ENCODE peak calls at places on chromosomes 5 and 9, in nine cellular contexts. U is stomach, P is A549, W is right lobe of liver, G is thyroid gland, B is ovary, M is upper lobe of left lung, S is IMR-90, L is heart left ventricle. E is an unnamed sample.

GRCh38 chr5:4905674-4906528 is 234.2 kb upstream of the ADAMTS16 start:
- DNase-seq in U (no peak), P (no peak), W (no peak), G (peak; percentile 5), B (peak; percentile 88), M (no peak), S (no peak), L (no peak), E (peak; percentile 36)

GRCh38 chr5:73448072-73448432 is 525 bp downstream of the FOXD1 start:
- DNase-seq in U (no peak), P (no peak), W (no peak), G (no peak), B (peak; percentile 42), M (no peak), S (no peak), L (peak; percentile 61), E (no peak)

GRCh38 chr5:143812085-143812705 is at the start of gene HMHB1:
- DNase-seq in U (no peak), P (no peak), W (no peak), G (no peak), B (no peak), M (no peak), S (no peak), L (no peak), E (no peak)

GRCh38 chr5:76999451-76999850 is 30.8 kb upstream of the AGGF1 start:
- DNase-seq in U (no peak), P (no peak), W (no peak), G (no peak), B (no peak), M (peak; percentile 21), S (peak; percentile 76), L (no peak), E (no peak)

GRCh38 chr9:137055385-137056364 is 1.8 kb upstream of the ENTPD2 start:
- DNase-seq in U (peak; percentile 94), P (peak; percentile 58), W (peak; percentile 96), G (peak; percentile 81), B (peak; percentile 99), M (no peak), S (peak; percentile 41), L (peak; percentile 94), E (peak; percentile 94)

GRCh38 chr5:127400524-127400923 is 109.9 kb downstream of the MEGF10 start:
- DNase-seq in U (no peak), P (no peak), W (no peak), G (no peak), B (no peak), M (no peak), S (no peak), L (no peak), E (no peak)

GRCh38 chr9:38126730-38127129 is 57.7 kb upstream of the SHB start:
- DNase-seq in U (no peak), P (no peak), W (no peak), G (no peak), B (no peak), M (no peak), S (no peak), L (no peak), E (no peak)

GRCh38 chr5:34923694-34924461 is 5.5 kb upstream of the DNAJC21 start:
- DNase-seq in U (no peak), P (peak; percentile 72), W (no peak), G (no peak), B (no peak), M (peak; percentile 52), S (peak; percentile 94), L (no peak), E (peak; percentile 21)

GRCh38 chr5:171269717-171270116 is 39.3 kb upstream of the TLX3 start:
- DNase-seq in U (no peak), P (no peak), W (no peak), G (no peak), B (no peak), M (no peak), S (peak; percentile 72), L (no peak), E (no peak)

GRCh38 chr5:176529824-176530195 is 7.4 kb downstream of the RNF44 start:
- DNase-seq in U (no peak), P (no peak), W (no peak), G (no peak), B (no peak), M (peak; percentile 49), S (no peak), L (no peak), E (no peak)

GRCh38 chr5:180438785-180439780 is 55.1 kb upstream of the CNOT6 start:
- DNase-seq in U (peak; percentile 14), P (no peak), W (no peak), G (no peak), B (no peak), M (peak; percentile 39), S (no peak), L (no peak), E (no peak)

DNA sequence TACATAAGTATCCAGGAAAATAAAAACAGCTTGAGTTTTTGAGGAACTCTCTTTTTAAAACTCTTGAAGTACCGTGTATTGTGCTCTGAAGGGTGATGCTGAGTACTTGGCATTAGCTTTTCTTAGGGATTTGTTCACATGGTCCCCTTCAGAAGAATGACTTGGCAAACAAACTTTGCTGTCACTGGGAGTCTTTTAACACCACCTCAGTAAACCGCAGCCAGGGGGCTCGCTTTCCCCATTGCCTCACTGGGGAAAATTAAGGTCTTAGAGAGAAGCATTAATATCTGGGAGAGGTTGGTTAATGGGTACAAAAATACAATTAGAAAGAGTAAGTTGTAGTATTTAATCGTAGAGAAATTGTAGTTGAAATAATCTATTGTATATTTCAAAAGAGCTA is 105.9 kb upstream of the DAP start:
- DNase-seq in U (no peak), P (no peak), W (no peak), G (no peak), B (no peak), M (peak; percentile 52), S (peak; percentile 18), L (no peak), E (no peak)
- TF ChIP-seq CTCF in U (no peak), P (peak; percentile 6), W (no peak), G (no peak), B (no peak), M (no peak), S (peak; percentile 40), L (no peak), E (no peak)

DNA sequence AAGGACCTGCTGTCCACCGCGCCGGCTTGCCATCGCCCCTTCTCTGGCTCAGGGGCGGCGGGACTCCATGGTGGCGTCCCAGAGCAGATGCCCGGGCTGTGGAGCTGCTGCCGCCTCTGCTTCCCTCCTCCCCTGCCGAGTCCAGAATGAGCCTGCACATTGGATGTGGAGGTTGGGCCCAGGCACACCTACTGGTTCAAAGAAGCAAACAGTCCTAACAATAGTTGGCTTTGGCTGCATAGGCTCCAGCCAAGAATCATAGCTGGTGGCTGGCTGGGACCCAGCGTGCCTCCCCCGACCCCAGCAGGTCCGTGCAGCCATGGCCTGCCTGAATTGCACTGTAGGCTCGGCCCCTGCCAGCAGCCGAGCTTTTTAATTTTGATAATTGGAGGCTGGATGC is 25.8 kb downstream of the ADAMTSL2 start:
- DNase-seq in U (peak; percentile 76), P (no peak), W (no peak), G (peak; percentile 50), B (no peak), M (no peak), S (no peak), L (no peak), E (peak; percentile 56)
- TF ChIP-seq POLR2A in U (no peak), P (no peak), W (no peak), G (no peak), B (no peak), M (no peak), S (no peak), L (no peak), E (no peak)

GRCh38 chr9:99327667-99328066 is 105.6 kb downstream of the SEC61B start:
- DNase-seq in U (no peak), P (no peak), W (no peak), G (no peak), B (no peak), M (no peak), S (no peak), L (no peak), E (no peak)

GRCh38 chr9:99326917-99327189 is 104.8 kb downstream of the SEC61B start:
- DNase-seq in U (no peak), P (no peak), W (no peak), G (no peak), B (no peak), M (no peak), S (no peak), L (no peak), E (no peak)

GRCh38 chr9:99322299-99322698 is 100.2 kb downstream of the SEC61B start:
- DNase-seq in U (no peak), P (no peak), W (no peak), G (no peak), B (no peak), M (no peak), S (no peak), L (no peak), E (no peak)

DNA sequence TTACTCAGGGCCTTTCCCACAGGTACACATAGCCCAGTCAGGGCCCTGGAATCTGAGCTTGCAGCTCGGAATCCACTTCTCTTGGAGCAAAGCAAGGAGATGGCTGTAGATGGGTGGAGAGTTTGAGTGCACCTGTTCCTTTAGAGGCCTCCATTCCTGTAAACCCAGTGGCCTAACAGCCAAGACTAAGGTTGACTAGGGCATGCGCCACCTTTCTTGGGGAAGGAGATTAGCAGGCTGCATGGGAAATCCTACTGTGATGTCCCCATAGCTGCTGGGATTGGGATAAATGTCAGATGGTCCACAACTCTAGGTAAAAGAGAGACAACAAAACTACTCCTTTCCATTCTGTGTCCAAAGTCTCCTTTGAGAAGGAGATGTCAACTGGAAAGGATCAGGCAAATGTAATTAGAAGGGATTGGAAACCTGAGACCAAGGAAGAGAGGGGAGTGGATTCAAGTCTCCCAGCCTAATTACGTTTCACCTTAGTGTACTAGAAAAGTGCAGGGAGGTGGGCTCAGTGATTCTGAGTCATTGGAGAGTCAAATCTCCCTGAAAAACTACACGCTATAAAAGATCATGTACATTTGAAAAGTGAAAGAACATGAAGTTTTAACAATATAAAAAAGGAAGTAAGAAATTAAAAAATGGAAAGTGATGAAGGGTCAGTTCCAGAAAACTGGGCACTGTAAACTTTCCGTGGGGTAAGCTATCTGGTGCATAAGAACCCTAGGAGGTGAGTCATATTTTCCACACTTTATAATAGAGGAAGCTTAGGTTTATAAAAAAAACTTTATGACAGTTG is 104.2 kb downstream of the SEC61B start:
- DNase-seq in U (no peak), P (no peak), W (no peak), G (no peak), B (no peak), M (no peak), S (peak; percentile 28), L (no peak), E (no peak)
- TF ChIP-seq CTCF in U (no peak), P (no peak), W (no peak), G (no peak), B (no peak), M (no peak), S (no peak), L (no peak), E (no peak)

DNA sequence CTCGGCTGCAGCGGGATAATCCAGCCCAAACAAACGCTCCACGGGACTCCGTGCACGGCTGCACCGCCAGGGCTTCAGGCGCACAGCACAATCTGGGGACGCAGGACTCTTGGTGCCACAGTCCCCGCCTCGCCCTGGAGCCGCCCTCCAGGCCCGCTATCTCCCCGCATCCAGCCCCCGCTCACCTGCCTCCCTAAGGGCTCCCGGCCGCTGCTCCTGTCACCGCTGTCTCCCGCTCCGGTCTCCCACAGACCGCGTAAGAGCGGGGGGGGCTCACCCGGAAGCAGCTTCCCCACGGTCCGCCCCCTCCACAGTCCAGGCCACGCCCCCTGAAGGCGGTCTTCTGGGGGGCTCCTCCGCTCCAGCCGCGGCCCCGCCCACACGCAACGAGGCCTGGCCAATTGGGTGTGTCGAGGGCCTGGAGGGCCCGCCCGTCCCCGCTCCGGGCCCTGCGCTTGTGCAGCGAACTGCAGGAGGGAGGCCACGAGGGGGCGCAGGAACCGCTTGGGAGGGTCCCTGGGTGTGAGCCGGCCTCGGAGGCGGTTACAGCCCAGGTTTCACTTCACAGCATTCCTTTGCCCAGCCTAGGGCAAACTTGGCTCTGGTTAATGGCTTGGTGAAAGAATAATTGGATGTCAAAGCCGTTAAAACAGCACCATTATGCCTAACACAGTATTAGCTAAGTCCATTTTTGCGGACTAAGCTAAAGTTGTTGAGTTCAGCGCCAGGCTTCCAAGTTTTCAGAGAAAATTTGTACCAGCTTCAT is at the start of gene ALAD:
- DNase-seq in U (peak; percentile 100), P (peak; percentile 93), W (peak; percentile 100), G (peak; percentile 100), B (peak; percentile 100), M (peak; percentile 99), S (peak; percentile 97), L (peak; percentile 100), E (peak; percentile 99)
- TF ChIP-seq POLR2A in U (no peak), P (peak; percentile 60), W (peak; percentile 68), G (peak; percentile 75), B (no peak), M (peak; percentile 35), S (no peak), L (peak; percentile 83), E (peak; percentile 82)

E was measured in body of pancreas.